ENCODE peak calls at places on chromosomes 13 and 19, in six cellular contexts. A, C, Y, L, M and F are unnamed samples. For H3K36me3 and H3K4me1, the result is how much of the 10 kb centered on the place peaks cover.

GRCh38 chr19:28148554-28148953 is 1064.4 kb downstream of the UQCRFS1 start:
- DNase-seq in A (no peak), C (no peak), Y (no peak), L (no peak), M (no peak), F (no peak)

GRCh38 chr19:50657672-50658437 is 8.6 kb downstream of the C19orf81 start:
- DNase-seq in A (peak), C (peak), Y (peak), L (peak), M (peak), F (peak)

GRCh38 chr13:33953203-33953602 is 135.3 kb downstream of the RFC3 start:
- DNase-seq in A (peak), C (no peak), Y (no peak), L (no peak), M (no peak), F (no peak)

GRCh38 chr13:41029629-41030028 is 10.5 kb upstream of the ELF1 start:
- DNase-seq in A (no peak), C (no peak), Y (peak), L (no peak), M (no peak), F (no peak)

GRCh38 chr13:107203146-107203847 is 635.4 kb upstream of the ARGLU1 start:
- DNase-seq in A (no peak), C (no peak), Y (peak), L (no peak), M (no peak), F (no peak)

GRCh38 chr19:10701955-10702307 is 692 bp downstream of the QTRT1 start:
- DNase-seq in A (no peak), C (no peak), Y (peak), L (no peak), M (no peak), F (no peak)

GRCh38 chr19:50629194-50629593 is 10.5 kb downstream of the SYT3 start:
- DNase-seq in A (no peak), C (no peak), Y (no peak), L (no peak), M (no peak), F (peak)

GRCh38 chr13:72170571-72170970 is 303.6 kb upstream of the DACH1 start:
- DNase-seq in A (no peak), C (no peak), Y (no peak), L (no peak), M (no peak), F (no peak)

GRCh38 chr19:45323671-45324081 is 1.0 kb upstream of the CKM start:
- DNase-seq in A (no peak), C (no peak), Y (peak), L (peak), M (no peak), F (no peak)

GRCh38 chr13:98144501-98145350 is 1.8 kb downstream of the FARP1 start:
- DNase-seq in A (peak), C (no peak), Y (peak), L (no peak), M (no peak), F (no peak)

GRCh38 chr19:1495799-1496713 is 5.1 kb downstream of the REEP6 start:
- DNase-seq in A (no peak), C (no peak), Y (no peak), L (no peak), M (no peak), F (no peak)

GRCh38 chr19:3463039-3463958 is 17.0 kb downstream of the SMIM24 start:
- DNase-seq in A (no peak), C (no peak), Y (peak), L (no peak), M (no peak), F (peak)

GRCh38 chr19:41641879-41642485 is 15.1 kb upstream of the CEACAM4 start:
- DNase-seq in A (peak), C (no peak), Y (peak), L (no peak), M (peak), F (no peak)

GRCh38 chr13:29676535-29676934 is 81.0 kb upstream of the SLC7A1 start:
- DNase-seq in A (peak), C (no peak), Y (no peak), L (no peak), M (no peak), F (no peak)

GRCh38 chr19:2334986-2335846 is 6.7 kb downstream of the SPPL2B start:
- DNase-seq in A (no peak), C (no peak), Y (no peak), L (peak), M (no peak), F (no peak)

GRCh38 chr13:43374621-43375020 is 351.2 kb downstream of the DNAJC15 start:
- DNase-seq in A (peak), C (no peak), Y (no peak), L (no peak), M (no peak), F (no peak)

GRCh38 chr13:99153219-99153618 is 47.4 kb upstream of the UBAC2 start:
- DNase-seq in A (no peak), C (no peak), Y (no peak), L (no peak), M (no peak), F (no peak)

GRCh38 chr13:30884543-30884942 is 21.5 kb upstream of the MEDAG start:
- DNase-seq in A (no peak), C (no peak), Y (no peak), L (no peak), M (no peak), F (no peak)

GRCh38 chr13:103799028-103799427 is 732.8 kb upstream of the SLC10A2 start:
- DNase-seq in A (no peak), C (no peak), Y (no peak), L (no peak), M (no peak), F (no peak)

GRCh38 chr19:32862173-32862572 is 7.4 kb downstream of the SLC7A9 start:
- DNase-seq in A (no peak), C (peak), Y (no peak), L (no peak), M (no peak), F (no peak)

GRCh38 chr13:31595568-31595967 is 143.8 kb upstream of the RXFP2 start:
- DNase-seq in A (no peak), C (no peak), Y (no peak), L (no peak), M (no peak), F (no peak)

GRCh38 chr13:74891610-74892009 is 590.4 kb downstream of the TBC1D4 start:
- DNase-seq in A (peak), C (no peak), Y (no peak), L (no peak), M (no peak), F (no peak)

GRCh38 chr13:31421756-31422155 is 222.0 kb downstream of the B3GLCT start:
- DNase-seq in A (no peak), C (no peak), Y (no peak), L (no peak), M (no peak), F (no peak)

GRCh38 chr19:45175663-45176345 is 2.2 kb downstream of the TRAPPC6A start:
- DNase-seq in A (no peak), C (no peak), Y (no peak), L (no peak), M (no peak), F (no peak)

GRCh38 chr13:45846681-45847080 is 4.9 kb downstream of the SIAH3 start:
- DNase-seq in A (no peak), C (no peak), Y (no peak), L (no peak), M (no peak), F (no peak)

GRCh38 chr19:5553892-5554291 is 13.9 kb downstream of the TINCR start:
- DNase-seq in A (no peak), C (no peak), Y (no peak), L (no peak), M (no peak), F (no peak)

GRCh38 chr13:49869514-49869913 is 66.6 kb downstream of the SPRYD7 start:
- DNase-seq in A (peak), C (no peak), Y (peak), L (no peak), M (no peak), F (no peak)

GRCh38 chr13:68347220-68347619 is 1117.1 kb upstream of the PCDH9 start:
- DNase-seq in A (no peak), C (no peak), Y (no peak), L (no peak), M (no peak), F (no peak)

GRCh38 chr19:33868821-33869412 is 72.2 kb downstream of the KCTD15 start:
- DNase-seq in A (no peak), C (no peak), Y (peak), L (peak), M (no peak), F (peak)

GRCh38 chr19:14473915-14474578 is 1.1 kb downstream of the PTGER1 start:
- DNase-seq in A (no peak), C (no peak), Y (no peak), L (no peak), M (no peak), F (no peak)

GRCh38 chr19:5587071-5587455 is 19.3 kb upstream of the TINCR start:
- DNase-seq in A (no peak), C (no peak), Y (no peak), L (no peak), M (no peak), F (no peak)

GRCh38 chr19:16825312-16826168 is 3.7 kb upstream of the SIN3B start:
- DNase-seq in A (peak), C (no peak), Y (peak), L (peak), M (no peak), F (peak)

DNA sequence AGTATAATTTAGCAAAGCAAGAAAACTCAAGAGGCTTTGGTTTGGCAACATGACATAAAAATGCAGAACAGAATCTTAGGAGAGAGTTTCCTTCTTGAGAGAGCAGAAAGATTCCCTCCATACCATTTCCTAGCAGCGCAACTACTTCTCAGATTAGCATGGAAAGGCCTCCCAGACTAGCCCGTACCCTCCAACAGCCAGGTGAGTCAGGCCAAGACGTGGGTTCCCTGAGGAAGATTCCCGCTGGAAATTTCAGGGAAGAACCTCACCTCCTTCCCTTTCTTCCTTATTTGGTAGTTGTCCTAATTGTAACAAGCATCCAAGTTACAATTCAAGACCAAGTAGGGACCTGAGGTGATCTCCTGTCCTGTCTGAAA is 12.3 kb downstream of the COL4A2 start:
- DNase-seq in A (no peak), C (peak), Y (no peak), L (no peak), M (no peak), F (no peak)
- H3K36me3 ChIP-seq in A (under half), C (under half), Y (under half), L (under half), M (under half), F (under half)

GRCh38 chr13:100983111-100983510 is 308.5 kb upstream of the TMTC4 start:
- DNase-seq in A (no peak), C (no peak), Y (no peak), L (no peak), M (no peak), F (no peak)
- H3K27ac ChIP-seq in A (no peak), C (no peak), Y (no peak), L (no peak), M (no peak), F (no peak)

GRCh38 chr19:47075179-47075811 is 26.9 kb upstream of the TMEM160 start:
- DNase-seq in A (peak), C (no peak), Y (no peak), L (no peak), M (no peak), F (no peak)
- H3K4me1 ChIP-seq in A (under half), C (under half), Y (under half), L (under half), M (under half), F (under half)

GRCh38 chr13:111282997-111283396 is 37.4 kb upstream of the TEX29 start:
- DNase-seq in A (no peak), C (no peak), Y (no peak), L (no peak), M (no peak), F (no peak)
- H3K36me3 ChIP-seq in A (half or more), C (under half), Y (under half), L (under half), M (under half), F (under half)

GRCh38 chr19:55220525-55220924 is 8.0 kb downstream of the TMEM86B start:
- DNase-seq in A (no peak), C (no peak), Y (peak), L (no peak), M (no peak), F (no peak)

GRCh38 chr19:55212447-55212846 is 3.1 kb upstream of the PTPRH start:
- DNase-seq in A (no peak), C (no peak), Y (no peak), L (no peak), M (no peak), F (no peak)

GRCh38 chr19:55213547-55213946 is 4.2 kb upstream of the PTPRH start:
- DNase-seq in A (no peak), C (no peak), Y (no peak), L (no peak), M (no peak), F (no peak)

GRCh38 chr19:55216461-55217198 is 7.3 kb upstream of the PTPRH start:
- DNase-seq in A (peak), C (no peak), Y (peak), L (peak), M (no peak), F (peak)
- H3K27ac ChIP-seq in A (peak), C (no peak), Y (no peak), L (peak), M (peak), F (no peak)

GRCh38 chr13:94968757-94969086 is 256.4 kb upstream of the SOX21 start:
- DNase-seq in A (no peak), C (no peak), Y (no peak), L (no peak), M (no peak), F (no peak)
- H3K4me1 ChIP-seq in A (under half), C (under half), Y (half or more), L (under half), M (under half), F (under half)

DNA sequence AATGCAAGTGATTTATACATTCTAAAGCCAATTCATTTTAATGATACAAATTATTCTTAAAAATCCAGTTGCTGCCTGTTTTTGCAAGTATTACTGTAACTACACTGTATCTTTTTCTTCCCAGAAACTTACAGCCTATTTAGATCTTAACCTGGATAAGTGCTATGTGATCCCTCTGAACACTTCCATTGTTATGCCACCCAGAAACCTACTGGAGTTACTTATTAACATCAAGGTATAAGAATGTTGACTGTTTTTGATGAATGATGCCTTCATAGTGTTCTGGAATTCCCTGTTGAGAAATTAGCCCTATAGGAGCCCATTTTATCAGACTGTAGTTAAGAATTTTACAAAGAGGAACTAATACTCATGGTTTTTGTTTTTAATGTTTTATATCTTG is 25.0 kb downstream of the ITM2B start:
- DNase-seq in A (no peak), C (no peak), Y (no peak), L (no peak), M (no peak), F (no peak)
- H3K36me3 ChIP-seq in A (under half), C (half or more), Y (under half), L (under half), M (half or more), F (under half)

GRCh38 chr13:109608032-109608431 is 178.4 kb downstream of the IRS2 start:
- DNase-seq in A (no peak), C (no peak), Y (no peak), L (no peak), M (no peak), F (no peak)
- H3K27ac ChIP-seq in A (no peak), C (no peak), Y (no peak), L (no peak), M (no peak), F (no peak)

GRCh38 chr13:110328509-110328908 is 21.4 kb downstream of the COL4A2 start:
- DNase-seq in A (no peak), C (peak), Y (no peak), L (no peak), M (no peak), F (no peak)

GRCh38 chr13:110323986-110324749 is 17.1 kb downstream of the COL4A2 start:
- DNase-seq in A (no peak), C (peak), Y (no peak), L (no peak), M (no peak), F (no peak)

GRCh38 chr13:110327036-110327790 is 20.1 kb downstream of the COL4A2 start:
- DNase-seq in A (no peak), C (peak), Y (peak), L (no peak), M (no peak), F (no peak)

GRCh38 chr13:110329258-110329657 is 22.2 kb downstream of the COL4A2 start:
- DNase-seq in A (no peak), C (peak), Y (no peak), L (no peak), M (no peak), F (no peak)

GRCh38 chr13:110326263-110326904 is 19.3 kb downstream of the COL4A2 start:
- DNase-seq in A (no peak), C (peak), Y (no peak), L (no peak), M (no peak), F (no peak)
- H3K4me1 ChIP-seq in A (half or more), C (under half), Y (under half), L (half or more), M (under half), F (under half)